ENCODE peak calls at places on chromosomes 4 and X, in six cellular contexts. Z is BJ; H is lower leg skin; R is HFF-Myc; Y is nephron progenitor cell; F is CD8-positive, alpha-beta T cell. I is an unnamed sample.

GRCh38 chrX:40931921-40932320 is 153.3 kb upstream of the USP9X start:
- DNase-seq in H (no peak), Z (no peak), Y (no peak), F (no peak), R (no peak), I (no peak)

GRCh38 chrX:97898798-97899197 is 1015.1 kb downstream of the RPA4 start:
- DNase-seq in H (no peak), Y (no peak), Z (peak; percentile 14), R (no peak), F (no peak), I (no peak)

GRCh38 chrX:96425204-96425603 is 259.4 kb upstream of the DIAPH2 start:
- DNase-seq in H (no peak), F (no peak), R (no peak), Y (no peak), Z (no peak), I (no peak)

GRCh38 chr4:95285797-95286196 is 263.0 kb downstream of the UNC5C start:
- DNase-seq in Y (no peak), Z (no peak), R (no peak), F (no peak), H (no peak), I (no peak)

GRCh38 chrX:12405306-12405705 is 267.0 kb downstream of the FRMPD4 start:
- DNase-seq in H (no peak), Y (no peak), R (no peak), Z (no peak), F (no peak), I (no peak)

GRCh38 chrX:83771664-83772063 is 89.3 kb upstream of the CYLC1 start:
- DNase-seq in R (no peak), Z (no peak), Y (no peak), F (no peak), H (no peak), I (peak; percentile 14)

GRCh38 chr4:108043536-108043935 is 53.8 kb downstream of the HADH start:
- DNase-seq in H (no peak), Z (no peak), Y (no peak), F (no peak), R (peak; percentile 75), I (no peak)

GRCh38 chr4:110751991-110752390 is 129.1 kb upstream of the PITX2 start:
- DNase-seq in Z (no peak), Y (no peak), H (no peak), F (no peak), R (no peak), I (no peak)

GRCh38 chr4:121822796-121823504 is 733 bp downstream of the CCNA2 start:
- DNase-seq in Z (no peak), Y (peak; percentile 26), H (no peak), F (peak; percentile 17), R (no peak), I (peak; percentile 30)

GRCh38 chr4:71147261-71147660 is 153.8 kb downstream of the DCK start:
- DNase-seq in H (no peak), Y (no peak), F (no peak), Z (no peak), R (no peak), I (no peak)

GRCh38 chr4:111883557-111883999 is 261.7 kb upstream of the FAM241A start:
- DNase-seq in Y (no peak), H (no peak), F (no peak), R (no peak), Z (no peak), I (no peak)

GRCh38 chr4:38612996-38613395 is 51.0 kb upstream of the KLF3 start:
- DNase-seq in Y (no peak), Z (no peak), H (peak; percentile 40), R (no peak), F (no peak), I (no peak)

GRCh38 chr4:112823631-112824030 is 186.7 kb downstream of the LARP7 start:
- DNase-seq in Z (no peak), H (no peak), F (no peak), R (peak; percentile 69), Y (no peak), I (no peak)

GRCh38 chr4:185224597-185224996 is 15.2 kb downstream of the SNX25 start:
- DNase-seq in Y (no peak), H (no peak), F (no peak), Z (no peak), R (no peak), I (no peak)

GRCh38 chrX:107718156-107718621 is 57.4 kb downstream of the TSC22D3 start:
- DNase-seq in F (peak; percentile 77), Y (peak; percentile 73), R (peak; percentile 33), H (peak; percentile 95), Z (no peak), I (peak; percentile 81)

GRCh38 chr4:14853186-14853946 is 148.9 kb upstream of the CPEB2 start:
- DNase-seq in F (no peak), R (peak; percentile 30), H (no peak), Z (peak; percentile 41), Y (no peak), I (no peak)

GRCh38 chr4:56976878-56977320 is 507 bp downstream of the NOA1 start:
- DNase-seq in R (no peak), Y (peak; percentile 55), F (peak; percentile 54), Z (no peak), H (no peak), I (peak; percentile 55)

GRCh38 chr4:1413687-1414479 is 7.6 kb upstream of the NKX1-1 start:
- DNase-seq in Z (no peak), F (no peak), R (no peak), H (peak; percentile 64), Y (no peak), I (peak; percentile 10)

GRCh38 chr4:64158648-64159326 is 250.5 kb downstream of the TECRL start:
- DNase-seq in R (peak; percentile 7), Z (no peak), Y (peak; percentile 67), F (no peak), H (no peak), I (peak; percentile 84)

GRCh38 chr4:138749303-138749702 is 266.3 kb upstream of the NOCT start:
- DNase-seq in F (no peak), Z (no peak), H (no peak), R (no peak), Y (no peak), I (no peak)

GRCh38 chr4:1554876-1555265 is 129.2 kb downstream of the FAM53A start:
- DNase-seq in F (no peak), R (no peak), Y (no peak), H (no peak), Z (no peak), I (no peak)

GRCh38 chrX:128518508-128518907 is 466.3 kb upstream of the ACTRT1 start:
- DNase-seq in F (no peak), Y (no peak), H (no peak), R (no peak), Z (no peak), I (no peak)
- TF ChIP-seq CTCF in F (no peak), Y (peak; percentile 33), H (no peak), R (no peak), Z (no peak), I (no peak)

DNA sequence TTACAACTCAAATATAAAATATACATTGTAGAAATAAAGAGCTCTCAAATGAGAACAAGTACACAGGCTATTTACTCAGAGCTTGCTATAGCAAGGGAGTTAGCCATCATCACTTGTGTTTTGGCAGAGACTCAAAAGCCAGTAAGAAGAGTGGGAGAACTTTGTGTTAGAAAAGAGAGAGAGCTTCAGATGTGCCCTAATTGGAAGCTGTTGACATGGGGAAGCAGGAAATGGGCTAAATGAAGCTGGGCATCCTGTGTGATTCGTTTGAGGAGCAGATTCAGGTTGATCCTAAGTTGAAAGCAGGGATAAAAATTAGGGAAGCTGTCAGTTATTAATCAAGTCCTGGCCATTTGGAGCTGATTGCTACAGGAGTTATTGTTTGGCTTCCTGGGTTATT is 207.4 kb upstream of the MAOA start:
- DNase-seq in R (no peak), Z (no peak), H (no peak), Y (no peak), F (no peak), I (no peak)
- TF ChIP-seq CTCF in R (no peak), Z (no peak), H (no peak), Y (no peak), F (no peak), I (no peak)

GRCh38 chr4:67393699-67394281 is 151.5 kb downstream of the CENPC start:
- DNase-seq in R (peak; percentile 16), F (peak; percentile 11), Y (peak; percentile 13), Z (no peak), H (no peak), I (peak; percentile 54)
- TF ChIP-seq CTCF in R (peak; percentile 39), F (peak; percentile 95), Y (peak; percentile 86), Z (peak; percentile 48), H (no peak), I (peak; percentile 44)

DNA sequence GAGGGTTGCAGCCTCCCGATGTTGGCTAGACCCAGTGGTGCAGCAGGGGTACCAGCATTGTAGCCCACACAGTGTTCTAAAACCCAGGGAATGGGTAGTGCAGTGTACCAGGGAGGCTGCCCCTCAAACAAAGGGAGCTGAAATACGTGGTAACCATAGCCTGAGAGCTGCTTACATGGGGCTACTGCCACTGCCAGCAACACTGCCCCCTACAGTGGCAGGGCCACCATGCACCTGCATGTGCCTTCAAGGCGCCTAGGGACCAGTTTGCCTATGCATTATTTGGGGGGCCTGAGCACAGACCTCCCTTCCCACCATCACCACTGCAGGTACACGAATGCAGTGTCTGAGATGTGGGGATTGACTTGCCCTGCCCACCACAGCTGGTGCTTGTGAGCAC is 21.0 kb upstream of the BMP15 start:
- DNase-seq in Y (no peak), H (no peak), Z (no peak), R (no peak), F (no peak), I (no peak)
- TF ChIP-seq CTCF in Y (no peak), H (no peak), Z (no peak), R (no peak), F (no peak), I (no peak)

GRCh38 chr4:159195400-159195799 is 92.5 kb downstream of the RAPGEF2 start:
- DNase-seq in R (no peak), Y (no peak), H (no peak), Z (no peak), F (no peak), I (no peak)

GRCh38 chr4:159190646-159191045 is 87.8 kb downstream of the RAPGEF2 start:
- DNase-seq in F (no peak), Y (no peak), Z (no peak), H (no peak), R (no peak), I (no peak)

GRCh38 chr4:159188646-159189045 is 85.8 kb downstream of the RAPGEF2 start:
- DNase-seq in Z (no peak), H (no peak), F (no peak), R (no peak), Y (no peak), I (no peak)

GRCh38 chr4:159193256-159193655 is 90.4 kb downstream of the RAPGEF2 start:
- DNase-seq in F (no peak), R (no peak), Z (no peak), H (no peak), Y (no peak), I (no peak)

GRCh38 chr4:159191989-159192388 is 89.1 kb downstream of the RAPGEF2 start:
- DNase-seq in H (no peak), Y (no peak), R (peak; percentile 40), F (no peak), Z (no peak), I (no peak)
- TF ChIP-seq CTCF in H (no peak), Y (peak; percentile 17), R (peak; percentile 50), F (no peak), Z (peak; percentile 48), I (no peak)

DNA sequence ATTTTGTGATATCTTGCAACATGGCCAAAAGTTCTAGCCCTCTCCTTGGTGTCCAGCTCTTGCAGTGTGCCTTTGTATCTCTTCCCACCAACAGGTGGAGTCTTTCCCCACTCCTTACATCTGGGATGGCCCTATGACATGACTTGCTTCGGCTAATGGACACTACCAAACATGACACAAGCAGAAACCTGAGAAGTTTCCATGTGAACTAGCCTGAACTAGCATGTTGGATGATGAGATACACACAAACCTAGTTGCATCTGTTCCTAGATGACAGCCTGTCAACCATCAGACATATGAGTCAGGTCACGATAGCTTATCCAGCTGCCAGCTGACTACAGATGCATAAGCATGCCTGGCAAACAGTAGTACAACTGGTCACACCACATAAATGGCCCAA is 207.5 kb upstream of the FTHL17 start:
- DNase-seq in Y (no peak), Z (no peak), R (peak; percentile 6), F (no peak), H (no peak), I (no peak)
- TF ChIP-seq CTCF in Y (peak; percentile 15), Z (peak; percentile 45), R (peak; percentile 44), F (no peak), H (no peak), I (no peak)